ENCODE peak calls at places on chromosomes 13 and 19, in ten cellular contexts. One of them, this sample, is unnamed.
A peak's percentile ranks its signal among the peaks of the same experiment; 100 is the strongest.

GRCh38 chr13:26048745-26049144 is 3.1 kb downstream of the SHISA2 start:
- DNase-seq in stimulated activated CD4-positive, alpha-beta T cell treated with anti-CD3 and anti-CD28 coated beads, Interleukin-2, amount 100 ng/mL, for 48 hours: no peak
- DNase-seq in KBM-7: no peak
- DNase-seq in iris pigment epithelial cell: no peak
- DNase-seq in activated T-helper 9 cell treated with anti-CD3 and anti-CD28 coated beads, Interleukin-2, amount 50 U/mL, for 16 hours: no peak
- DNase-seq in hypothalamus: no peak
- DNase-seq in naive thymus-derived CD8-positive, alpha-beta T cell: no peak
- DNase-seq in MCF 10A: no peak
- DNase-seq in retinal pigment epithelial cell: no peak
- DNase-seq in astrocyte of the spinal cord: no peak
- DNase-seq in this sample: no peak

GRCh38 chr19:1465191-1466016 is 13.6 kb downstream of the C19orf25 start:
- DNase-seq in retinal pigment epithelial cell: no peak
- DNase-seq in naive thymus-derived CD8-positive, alpha-beta T cell: no peak
- DNase-seq in activated T-helper 9 cell treated with anti-CD3 and anti-CD28 coated beads, Interleukin-2, amount 50 U/mL, for 16 hours: no peak
- DNase-seq in astrocyte of the spinal cord: no peak
- DNase-seq in hypothalamus: peak; percentile 30
- DNase-seq in stimulated activated CD4-positive, alpha-beta T cell treated with anti-CD3 and anti-CD28 coated beads, Interleukin-2, amount 100 ng/mL, for 48 hours: no peak
- DNase-seq in iris pigment epithelial cell: peak; percentile 48
- DNase-seq in MCF 10A: peak; percentile 55
- DNase-seq in KBM-7: no peak
- DNase-seq in this sample: no peak

GRCh38 chr13:25846227-25846984 is 205.4 kb downstream of the SHISA2 start:
- DNase-seq in stimulated activated CD4-positive, alpha-beta T cell treated with anti-CD3 and anti-CD28 coated beads, Interleukin-2, amount 100 ng/mL, for 48 hours: no peak
- DNase-seq in MCF 10A: peak; percentile 18
- DNase-seq in naive thymus-derived CD8-positive, alpha-beta T cell: no peak
- DNase-seq in activated T-helper 9 cell treated with anti-CD3 and anti-CD28 coated beads, Interleukin-2, amount 50 U/mL, for 16 hours: no peak
- DNase-seq in astrocyte of the spinal cord: no peak
- DNase-seq in retinal pigment epithelial cell: no peak
- DNase-seq in KBM-7: no peak
- DNase-seq in iris pigment epithelial cell: no peak
- DNase-seq in hypothalamus: no peak
- DNase-seq in this sample: no peak

GRCh38 chr13:43019811-43020210 is 3.6 kb upstream of the DNAJC15 start:
- DNase-seq in hypothalamus: no peak
- DNase-seq in iris pigment epithelial cell: peak; percentile 71
- DNase-seq in naive thymus-derived CD8-positive, alpha-beta T cell: no peak
- DNase-seq in activated T-helper 9 cell treated with anti-CD3 and anti-CD28 coated beads, Interleukin-2, amount 50 U/mL, for 16 hours: no peak
- DNase-seq in retinal pigment epithelial cell: no peak
- DNase-seq in KBM-7: no peak
- DNase-seq in astrocyte of the spinal cord: no peak
- DNase-seq in MCF 10A: no peak
- DNase-seq in stimulated activated CD4-positive, alpha-beta T cell treated with anti-CD3 and anti-CD28 coated beads, Interleukin-2, amount 100 ng/mL, for 48 hours: no peak
- DNase-seq in this sample: no peak

GRCh38 chr19:50489461-50490011 is 12.9 kb upstream of the GARIN5A start:
- DNase-seq in iris pigment epithelial cell: no peak
- DNase-seq in stimulated activated CD4-positive, alpha-beta T cell treated with anti-CD3 and anti-CD28 coated beads, Interleukin-2, amount 100 ng/mL, for 48 hours: no peak
- DNase-seq in retinal pigment epithelial cell: no peak
- DNase-seq in naive thymus-derived CD8-positive, alpha-beta T cell: no peak
- DNase-seq in activated T-helper 9 cell treated with anti-CD3 and anti-CD28 coated beads, Interleukin-2, amount 50 U/mL, for 16 hours: no peak
- DNase-seq in KBM-7: peak; percentile 26
- DNase-seq in hypothalamus: peak; percentile 29
- DNase-seq in MCF 10A: no peak
- DNase-seq in astrocyte of the spinal cord: no peak
- DNase-seq in this sample: no peak

GRCh38 chr13:42112864-42113263 is 64.4 kb downstream of the DGKH start:
- DNase-seq in iris pigment epithelial cell: no peak
- DNase-seq in KBM-7: no peak
- DNase-seq in hypothalamus: no peak
- DNase-seq in naive thymus-derived CD8-positive, alpha-beta T cell: no peak
- DNase-seq in astrocyte of the spinal cord: no peak
- DNase-seq in MCF 10A: no peak
- DNase-seq in stimulated activated CD4-positive, alpha-beta T cell treated with anti-CD3 and anti-CD28 coated beads, Interleukin-2, amount 100 ng/mL, for 48 hours: no peak
- DNase-seq in retinal pigment epithelial cell: no peak
- DNase-seq in activated T-helper 9 cell treated with anti-CD3 and anti-CD28 coated beads, Interleukin-2, amount 50 U/mL, for 16 hours: no peak
- DNase-seq in this sample: no peak

GRCh38 chr19:13557756-13558398 is 51.6 kb upstream of the CACNA1A start:
- DNase-seq in naive thymus-derived CD8-positive, alpha-beta T cell: no peak
- DNase-seq in stimulated activated CD4-positive, alpha-beta T cell treated with anti-CD3 and anti-CD28 coated beads, Interleukin-2, amount 100 ng/mL, for 48 hours: no peak
- DNase-seq in astrocyte of the spinal cord: no peak
- DNase-seq in retinal pigment epithelial cell: no peak
- DNase-seq in iris pigment epithelial cell: no peak
- DNase-seq in MCF 10A: peak; percentile 26
- DNase-seq in activated T-helper 9 cell treated with anti-CD3 and anti-CD28 coated beads, Interleukin-2, amount 50 U/mL, for 16 hours: no peak
- DNase-seq in hypothalamus: no peak
- DNase-seq in KBM-7: no peak
- DNase-seq in this sample: no peak

GRCh38 chr19:45804140-45804958 is 10.8 kb downstream of the RSPH6A start:
- DNase-seq in iris pigment epithelial cell: no peak
- DNase-seq in activated T-helper 9 cell treated with anti-CD3 and anti-CD28 coated beads, Interleukin-2, amount 50 U/mL, for 16 hours: no peak
- DNase-seq in MCF 10A: no peak
- DNase-seq in KBM-7: no peak
- DNase-seq in naive thymus-derived CD8-positive, alpha-beta T cell: no peak
- DNase-seq in retinal pigment epithelial cell: no peak
- DNase-seq in hypothalamus: no peak
- DNase-seq in astrocyte of the spinal cord: no peak
- DNase-seq in stimulated activated CD4-positive, alpha-beta T cell treated with anti-CD3 and anti-CD28 coated beads, Interleukin-2, amount 100 ng/mL, for 48 hours: no peak
- DNase-seq in this sample: no peak

GRCh38 chr19:55541091-55541490 is 4.2 kb upstream of the SBK2 start:
- DNase-seq in hypothalamus: no peak
- DNase-seq in activated T-helper 9 cell treated with anti-CD3 and anti-CD28 coated beads, Interleukin-2, amount 50 U/mL, for 16 hours: no peak
- DNase-seq in astrocyte of the spinal cord: no peak
- DNase-seq in naive thymus-derived CD8-positive, alpha-beta T cell: no peak
- DNase-seq in stimulated activated CD4-positive, alpha-beta T cell treated with anti-CD3 and anti-CD28 coated beads, Interleukin-2, amount 100 ng/mL, for 48 hours: no peak
- DNase-seq in iris pigment epithelial cell: no peak
- DNase-seq in retinal pigment epithelial cell: no peak
- DNase-seq in MCF 10A: no peak
- DNase-seq in KBM-7: no peak
- DNase-seq in this sample: no peak

GRCh38 chr19:2896694-2897093 is 4.0 kb upstream of the ZNF57 start:
- DNase-seq in KBM-7: no peak
- DNase-seq in hypothalamus: no peak
- DNase-seq in activated T-helper 9 cell treated with anti-CD3 and anti-CD28 coated beads, Interleukin-2, amount 50 U/mL, for 16 hours: no peak
- DNase-seq in MCF 10A: no peak
- DNase-seq in retinal pigment epithelial cell: no peak
- DNase-seq in naive thymus-derived CD8-positive, alpha-beta T cell: no peak
- DNase-seq in astrocyte of the spinal cord: no peak
- DNase-seq in iris pigment epithelial cell: no peak
- DNase-seq in stimulated activated CD4-positive, alpha-beta T cell treated with anti-CD3 and anti-CD28 coated beads, Interleukin-2, amount 100 ng/mL, for 48 hours: no peak
- DNase-seq in this sample: no peak

GRCh38 chr13:30463820-30464495 is 1.8 kb downstream of the HMGB1 start:
- DNase-seq in naive thymus-derived CD8-positive, alpha-beta T cell: peak; percentile 42
- DNase-seq in MCF 10A: peak; percentile 65
- DNase-seq in stimulated activated CD4-positive, alpha-beta T cell treated with anti-CD3 and anti-CD28 coated beads, Interleukin-2, amount 100 ng/mL, for 48 hours: peak; percentile 58
- DNase-seq in activated T-helper 9 cell treated with anti-CD3 and anti-CD28 coated beads, Interleukin-2, amount 50 U/mL, for 16 hours: peak; percentile 65
- DNase-seq in KBM-7: peak; percentile 66
- DNase-seq in iris pigment epithelial cell: peak; percentile 71
- DNase-seq in astrocyte of the spinal cord: peak; percentile 68
- DNase-seq in retinal pigment epithelial cell: no peak
- DNase-seq in hypothalamus: peak; percentile 70
- DNase-seq in this sample: peak; percentile 33

GRCh38 chr19:48344892-48345291 is 18.8 kb downstream of the TMEM143 start:
- DNase-seq in KBM-7: no peak
- DNase-seq in iris pigment epithelial cell: no peak
- DNase-seq in stimulated activated CD4-positive, alpha-beta T cell treated with anti-CD3 and anti-CD28 coated beads, Interleukin-2, amount 100 ng/mL, for 48 hours: no peak
- DNase-seq in hypothalamus: no peak
- DNase-seq in retinal pigment epithelial cell: no peak
- DNase-seq in MCF 10A: peak; percentile 21
- DNase-seq in astrocyte of the spinal cord: no peak
- DNase-seq in activated T-helper 9 cell treated with anti-CD3 and anti-CD28 coated beads, Interleukin-2, amount 50 U/mL, for 16 hours: no peak
- DNase-seq in naive thymus-derived CD8-positive, alpha-beta T cell: no peak
- DNase-seq in this sample: no peak

GRCh38 chr19:14471436-14472187 is 3.5 kb downstream of the PTGER1 start:
- DNase-seq in stimulated activated CD4-positive, alpha-beta T cell treated with anti-CD3 and anti-CD28 coated beads, Interleukin-2, amount 100 ng/mL, for 48 hours: no peak
- DNase-seq in iris pigment epithelial cell: no peak
- DNase-seq in astrocyte of the spinal cord: no peak
- DNase-seq in KBM-7: no peak
- DNase-seq in naive thymus-derived CD8-positive, alpha-beta T cell: no peak
- DNase-seq in MCF 10A: no peak
- DNase-seq in hypothalamus: no peak
- DNase-seq in activated T-helper 9 cell treated with anti-CD3 and anti-CD28 coated beads, Interleukin-2, amount 50 U/mL, for 16 hours: no peak
- DNase-seq in retinal pigment epithelial cell: no peak
- DNase-seq in this sample: no peak

GRCh38 chr19:17998827-17999150 is 9.2 kb upstream of the ARRDC2 start:
- DNase-seq in iris pigment epithelial cell: no peak
- DNase-seq in activated T-helper 9 cell treated with anti-CD3 and anti-CD28 coated beads, Interleukin-2, amount 50 U/mL, for 16 hours: no peak
- DNase-seq in naive thymus-derived CD8-positive, alpha-beta T cell: no peak
- DNase-seq in retinal pigment epithelial cell: no peak
- DNase-seq in KBM-7: no peak
- DNase-seq in astrocyte of the spinal cord: no peak
- DNase-seq in stimulated activated CD4-positive, alpha-beta T cell treated with anti-CD3 and anti-CD28 coated beads, Interleukin-2, amount 100 ng/mL, for 48 hours: no peak
- DNase-seq in MCF 10A: no peak
- DNase-seq in hypothalamus: no peak
- DNase-seq in this sample: no peak

GRCh38 chr19:53945441-53945840 is 17.3 kb upstream of the CACNG8 start:
- DNase-seq in stimulated activated CD4-positive, alpha-beta T cell treated with anti-CD3 and anti-CD28 coated beads, Interleukin-2, amount 100 ng/mL, for 48 hours: no peak
- DNase-seq in astrocyte of the spinal cord: no peak
- DNase-seq in retinal pigment epithelial cell: no peak
- DNase-seq in MCF 10A: peak; percentile 5
- DNase-seq in KBM-7: no peak
- DNase-seq in hypothalamus: no peak
- DNase-seq in iris pigment epithelial cell: peak; percentile 50
- DNase-seq in activated T-helper 9 cell treated with anti-CD3 and anti-CD28 coated beads, Interleukin-2, amount 50 U/mL, for 16 hours: no peak
- DNase-seq in naive thymus-derived CD8-positive, alpha-beta T cell: no peak
- DNase-seq in this sample: no peak

GRCh38 chr13:62205273-62205672 is 789.6 kb upstream of the PCDH20 start:
- DNase-seq in naive thymus-derived CD8-positive, alpha-beta T cell: no peak
- DNase-seq in iris pigment epithelial cell: no peak
- DNase-seq in retinal pigment epithelial cell: no peak
- DNase-seq in stimulated activated CD4-positive, alpha-beta T cell treated with anti-CD3 and anti-CD28 coated beads, Interleukin-2, amount 100 ng/mL, for 48 hours: no peak
- DNase-seq in astrocyte of the spinal cord: no peak
- DNase-seq in activated T-helper 9 cell treated with anti-CD3 and anti-CD28 coated beads, Interleukin-2, amount 50 U/mL, for 16 hours: no peak
- DNase-seq in KBM-7: no peak
- DNase-seq in hypothalamus: no peak
- DNase-seq in MCF 10A: no peak
- DNase-seq in this sample: no peak

GRCh38 chr19:51097166-51097736 is 11.0 kb downstream of the CTU1 start:
- DNase-seq in astrocyte of the spinal cord: peak; percentile 52
- DNase-seq in KBM-7: peak; percentile 26
- DNase-seq in hypothalamus: peak; percentile 70
- DNase-seq in MCF 10A: peak; percentile 87
- DNase-seq in retinal pigment epithelial cell: no peak
- DNase-seq in iris pigment epithelial cell: peak; percentile 52
- DNase-seq in naive thymus-derived CD8-positive, alpha-beta T cell: peak; percentile 32
- DNase-seq in stimulated activated CD4-positive, alpha-beta T cell treated with anti-CD3 and anti-CD28 coated beads, Interleukin-2, amount 100 ng/mL, for 48 hours: peak; percentile 75
- DNase-seq in activated T-helper 9 cell treated with anti-CD3 and anti-CD28 coated beads, Interleukin-2, amount 50 U/mL, for 16 hours: peak; percentile 63
- DNase-seq in this sample: no peak

GRCh38 chr13:33611016-33611805 is 206.7 kb upstream of the RFC3 start:
- DNase-seq in astrocyte of the spinal cord: peak; percentile 74
- DNase-seq in stimulated activated CD4-positive, alpha-beta T cell treated with anti-CD3 and anti-CD28 coated beads, Interleukin-2, amount 100 ng/mL, for 48 hours: no peak
- DNase-seq in naive thymus-derived CD8-positive, alpha-beta T cell: no peak
- DNase-seq in MCF 10A: no peak
- DNase-seq in iris pigment epithelial cell: peak; percentile 82
- DNase-seq in activated T-helper 9 cell treated with anti-CD3 and anti-CD28 coated beads, Interleukin-2, amount 50 U/mL, for 16 hours: no peak
- DNase-seq in KBM-7: peak; percentile 71
- DNase-seq in hypothalamus: peak; percentile 69
- DNase-seq in retinal pigment epithelial cell: peak; percentile 65
- DNase-seq in this sample: peak; percentile 84

GRCh38 chr19:19661675-19662251 is 1.7 kb downstream of the ATP13A1 start:
- DNase-seq in activated T-helper 9 cell treated with anti-CD3 and anti-CD28 coated beads, Interleukin-2, amount 50 U/mL, for 16 hours: no peak
- DNase-seq in retinal pigment epithelial cell: no peak
- DNase-seq in stimulated activated CD4-positive, alpha-beta T cell treated with anti-CD3 and anti-CD28 coated beads, Interleukin-2, amount 100 ng/mL, for 48 hours: peak; percentile 34
- DNase-seq in iris pigment epithelial cell: peak; percentile 49
- DNase-seq in MCF 10A: no peak
- DNase-seq in astrocyte of the spinal cord: no peak
- DNase-seq in hypothalamus: no peak
- DNase-seq in KBM-7: peak; percentile 64
- DNase-seq in naive thymus-derived CD8-positive, alpha-beta T cell: no peak
- DNase-seq in this sample: no peak

GRCh38 chr13:57437587-57437986 is 194.0 kb upstream of the PCDH17 start:
- DNase-seq in astrocyte of the spinal cord: no peak
- DNase-seq in naive thymus-derived CD8-positive, alpha-beta T cell: no peak
- DNase-seq in retinal pigment epithelial cell: peak; percentile 52
- DNase-seq in KBM-7: no peak
- DNase-seq in iris pigment epithelial cell: peak; percentile 0
- DNase-seq in stimulated activated CD4-positive, alpha-beta T cell treated with anti-CD3 and anti-CD28 coated beads, Interleukin-2, amount 100 ng/mL, for 48 hours: no peak
- DNase-seq in MCF 10A: no peak
- DNase-seq in activated T-helper 9 cell treated with anti-CD3 and anti-CD28 coated beads, Interleukin-2, amount 50 U/mL, for 16 hours: no peak
- DNase-seq in hypothalamus: no peak
- DNase-seq in this sample: no peak

GRCh38 chr19:2602391-2603181 is 99.9 kb downstream of the GNG7 start:
- DNase-seq in retinal pigment epithelial cell: no peak
- DNase-seq in KBM-7: no peak
- DNase-seq in iris pigment epithelial cell: peak; percentile 89
- DNase-seq in naive thymus-derived CD8-positive, alpha-beta T cell: no peak
- DNase-seq in activated T-helper 9 cell treated with anti-CD3 and anti-CD28 coated beads, Interleukin-2, amount 50 U/mL, for 16 hours: no peak
- DNase-seq in astrocyte of the spinal cord: peak; percentile 97
- DNase-seq in hypothalamus: peak; percentile 60
- DNase-seq in stimulated activated CD4-positive, alpha-beta T cell treated with anti-CD3 and anti-CD28 coated beads, Interleukin-2, amount 100 ng/mL, for 48 hours: no peak
- DNase-seq in MCF 10A: peak; percentile 62
- DNase-seq in this sample: no peak

GRCh38 chr13:31594056-31594455 is 145.3 kb upstream of the RXFP2 start:
- DNase-seq in hypothalamus: no peak
- DNase-seq in retinal pigment epithelial cell: no peak
- DNase-seq in astrocyte of the spinal cord: no peak
- DNase-seq in KBM-7: no peak
- DNase-seq in iris pigment epithelial cell: no peak
- DNase-seq in activated T-helper 9 cell treated with anti-CD3 and anti-CD28 coated beads, Interleukin-2, amount 50 U/mL, for 16 hours: no peak
- DNase-seq in naive thymus-derived CD8-positive, alpha-beta T cell: no peak
- DNase-seq in MCF 10A: no peak
- DNase-seq in stimulated activated CD4-positive, alpha-beta T cell treated with anti-CD3 and anti-CD28 coated beads, Interleukin-2, amount 100 ng/mL, for 48 hours: no peak
- DNase-seq in this sample: no peak

GRCh38 chr13:106464076-106464475 is 71.4 kb downstream of the EFNB2 start:
- DNase-seq in astrocyte of the spinal cord: peak; percentile 88
- DNase-seq in stimulated activated CD4-positive, alpha-beta T cell treated with anti-CD3 and anti-CD28 coated beads, Interleukin-2, amount 100 ng/mL, for 48 hours: no peak
- DNase-seq in activated T-helper 9 cell treated with anti-CD3 and anti-CD28 coated beads, Interleukin-2, amount 50 U/mL, for 16 hours: no peak
- DNase-seq in iris pigment epithelial cell: peak; percentile 84
- DNase-seq in retinal pigment epithelial cell: no peak
- DNase-seq in KBM-7: peak; percentile 69
- DNase-seq in MCF 10A: no peak
- DNase-seq in hypothalamus: no peak
- DNase-seq in naive thymus-derived CD8-positive, alpha-beta T cell: no peak
- DNase-seq in this sample: no peak

GRCh38 chr13:51682691-51683090 is 98.4 kb downstream of the WDFY2 start:
- DNase-seq in astrocyte of the spinal cord: no peak
- DNase-seq in iris pigment epithelial cell: peak; percentile 70
- DNase-seq in retinal pigment epithelial cell: no peak
- DNase-seq in hypothalamus: no peak
- DNase-seq in MCF 10A: no peak
- DNase-seq in activated T-helper 9 cell treated with anti-CD3 and anti-CD28 coated beads, Interleukin-2, amount 50 U/mL, for 16 hours: no peak
- DNase-seq in KBM-7: no peak
- DNase-seq in stimulated activated CD4-positive, alpha-beta T cell treated with anti-CD3 and anti-CD28 coated beads, Interleukin-2, amount 100 ng/mL, for 48 hours: no peak
- DNase-seq in naive thymus-derived CD8-positive, alpha-beta T cell: no peak
- DNase-seq in this sample: no peak

GRCh38 chr19:7905298-7905697 is 1.6 kb downstream of the MAP2K7 start:
- DNase-seq in retinal pigment epithelial cell: no peak
- DNase-seq in KBM-7: no peak
- DNase-seq in hypothalamus: no peak
- DNase-seq in astrocyte of the spinal cord: no peak
- DNase-seq in activated T-helper 9 cell treated with anti-CD3 and anti-CD28 coated beads, Interleukin-2, amount 50 U/mL, for 16 hours: no peak
- DNase-seq in MCF 10A: no peak
- DNase-seq in naive thymus-derived CD8-positive, alpha-beta T cell: no peak
- DNase-seq in iris pigment epithelial cell: no peak
- DNase-seq in stimulated activated CD4-positive, alpha-beta T cell treated with anti-CD3 and anti-CD28 coated beads, Interleukin-2, amount 100 ng/mL, for 48 hours: no peak
- DNase-seq in this sample: no peak

GRCh38 chr19:4375620-4376228 is 24.6 kb downstream of the SH3GL1 start:
- DNase-seq in naive thymus-derived CD8-positive, alpha-beta T cell: no peak
- DNase-seq in hypothalamus: peak; percentile 46
- DNase-seq in MCF 10A: peak; percentile 70
- DNase-seq in iris pigment epithelial cell: peak; percentile 68
- DNase-seq in KBM-7: peak; percentile 65
- DNase-seq in activated T-helper 9 cell treated with anti-CD3 and anti-CD28 coated beads, Interleukin-2, amount 50 U/mL, for 16 hours: no peak
- DNase-seq in astrocyte of the spinal cord: peak; percentile 66
- DNase-seq in retinal pigment epithelial cell: no peak
- DNase-seq in stimulated activated CD4-positive, alpha-beta T cell treated with anti-CD3 and anti-CD28 coated beads, Interleukin-2, amount 100 ng/mL, for 48 hours: no peak
- DNase-seq in this sample: no peak

GRCh38 chr13:100521912-100522490 is 66.6 kb downstream of the GGACT start:
- DNase-seq in MCF 10A: no peak
- DNase-seq in activated T-helper 9 cell treated with anti-CD3 and anti-CD28 coated beads, Interleukin-2, amount 50 U/mL, for 16 hours: no peak
- DNase-seq in naive thymus-derived CD8-positive, alpha-beta T cell: no peak
- DNase-seq in astrocyte of the spinal cord: no peak
- DNase-seq in KBM-7: peak; percentile 48
- DNase-seq in hypothalamus: no peak
- DNase-seq in stimulated activated CD4-positive, alpha-beta T cell treated with anti-CD3 and anti-CD28 coated beads, Interleukin-2, amount 100 ng/mL, for 48 hours: no peak
- DNase-seq in retinal pigment epithelial cell: no peak
- DNase-seq in iris pigment epithelial cell: no peak
- DNase-seq in this sample: no peak

GRCh38 chr19:46881092-46881491 is 20.3 kb downstream of the ARHGAP35 start:
- DNase-seq in stimulated activated CD4-positive, alpha-beta T cell treated with anti-CD3 and anti-CD28 coated beads, Interleukin-2, amount 100 ng/mL, for 48 hours: no peak
- DNase-seq in astrocyte of the spinal cord: no peak
- DNase-seq in naive thymus-derived CD8-positive, alpha-beta T cell: no peak
- DNase-seq in KBM-7: no peak
- DNase-seq in MCF 10A: no peak
- DNase-seq in retinal pigment epithelial cell: no peak
- DNase-seq in iris pigment epithelial cell: no peak
- DNase-seq in hypothalamus: no peak
- DNase-seq in activated T-helper 9 cell treated with anti-CD3 and anti-CD28 coated beads, Interleukin-2, amount 50 U/mL, for 16 hours: no peak
- DNase-seq in this sample: no peak

This sample was measured in C1 segment of cervical spinal cord.